ENCODE peak calls at places on chromosomes 11 and 22, in nine cellular contexts. One of them, this sample, is unnamed.
A peak's percentile ranks its signal among the peaks of the same experiment; 100 is the strongest.

GRCh38 chr11:75558939-75559843 is 2.9 kb upstream of the SERPINH1 start:
- DNase-seq in dorsolateral prefrontal cortex: no peak
- DNase-seq in mesendoderm: peak; percentile 94
- DNase-seq in CD8-positive, alpha-beta T cell: no peak
- DNase-seq in bronchial epithelial cell: no peak
- DNase-seq in cardiac muscle cell: peak; percentile 77
- DNase-seq in tibial artery: peak; percentile 56
- DNase-seq in right cardiac atrium: peak; percentile 74
- DNase-seq in CD8-positive, alpha-beta memory T cell: no peak
- DNase-seq in this sample: peak; percentile 78

GRCh38 chr11:44065851-44066731 is at the start of gene ACCS:
- DNase-seq in dorsolateral prefrontal cortex: peak; percentile 88
- DNase-seq in mesendoderm: peak; percentile 95
- DNase-seq in CD8-positive, alpha-beta T cell: peak; percentile 89
- DNase-seq in bronchial epithelial cell: peak; percentile 73
- DNase-seq in cardiac muscle cell: peak; percentile 89
- DNase-seq in tibial artery: peak; percentile 98
- DNase-seq in right cardiac atrium: peak; percentile 99
- DNase-seq in CD8-positive, alpha-beta memory T cell: peak; percentile 84
- DNase-seq in this sample: peak; percentile 97

GRCh38 chr11:103539166-103539565 is 429.9 kb downstream of the DYNC2H1 start:
- DNase-seq in dorsolateral prefrontal cortex: no peak
- DNase-seq in mesendoderm: no peak
- DNase-seq in CD8-positive, alpha-beta T cell: no peak
- DNase-seq in bronchial epithelial cell: no peak
- DNase-seq in cardiac muscle cell: no peak
- DNase-seq in tibial artery: no peak
- DNase-seq in right cardiac atrium: no peak
- DNase-seq in CD8-positive, alpha-beta memory T cell: no peak
- DNase-seq in this sample: no peak

GRCh38 chr11:111395081-111395480 is 16.0 kb upstream of the POU2AF1 start:
- DNase-seq in dorsolateral prefrontal cortex: no peak
- DNase-seq in mesendoderm: peak; percentile 9
- DNase-seq in CD8-positive, alpha-beta T cell: no peak
- DNase-seq in bronchial epithelial cell: no peak
- DNase-seq in cardiac muscle cell: no peak
- DNase-seq in tibial artery: no peak
- DNase-seq in right cardiac atrium: no peak
- DNase-seq in CD8-positive, alpha-beta memory T cell: no peak
- DNase-seq in this sample: no peak

GRCh38 chr11:74570266-74571061 is 21.9 kb upstream of the POLD3 start:
- DNase-seq in dorsolateral prefrontal cortex: peak; percentile 12
- DNase-seq in mesendoderm: peak; percentile 64
- DNase-seq in CD8-positive, alpha-beta T cell: peak; percentile 7
- DNase-seq in bronchial epithelial cell: peak; percentile 65
- DNase-seq in cardiac muscle cell: peak; percentile 62
- DNase-seq in tibial artery: no peak
- DNase-seq in right cardiac atrium: peak; percentile 18
- DNase-seq in CD8-positive, alpha-beta memory T cell: no peak
- DNase-seq in this sample: peak; percentile 22

GRCh38 chr11:393219-394033 is 583 bp upstream of the PKP3 start:
- DNase-seq in dorsolateral prefrontal cortex: no peak
- DNase-seq in mesendoderm: no peak
- DNase-seq in CD8-positive, alpha-beta T cell: no peak
- DNase-seq in bronchial epithelial cell: peak; percentile 85
- DNase-seq in cardiac muscle cell: no peak
- DNase-seq in tibial artery: no peak
- DNase-seq in right cardiac atrium: no peak
- DNase-seq in CD8-positive, alpha-beta memory T cell: no peak
- DNase-seq in this sample: peak; percentile 96

GRCh38 chr22:45671051-45671782 is 417 bp upstream of the ATXN10 start:
- DNase-seq in dorsolateral prefrontal cortex: peak; percentile 30
- DNase-seq in mesendoderm: peak; percentile 41
- DNase-seq in CD8-positive, alpha-beta T cell: no peak
- DNase-seq in bronchial epithelial cell: no peak
- DNase-seq in cardiac muscle cell: peak; percentile 57
- DNase-seq in tibial artery: no peak
- DNase-seq in right cardiac atrium: peak; percentile 23
- DNase-seq in CD8-positive, alpha-beta memory T cell: no peak
- DNase-seq in this sample: no peak

GRCh38 chr11:124481365-124482323 is 36.1 kb upstream of the OR8B8 start:
- DNase-seq in dorsolateral prefrontal cortex: no peak
- DNase-seq in mesendoderm: peak; percentile 83
- DNase-seq in CD8-positive, alpha-beta T cell: no peak
- DNase-seq in bronchial epithelial cell: peak; percentile 47
- DNase-seq in cardiac muscle cell: peak; percentile 7
- DNase-seq in tibial artery: peak; percentile 35
- DNase-seq in right cardiac atrium: peak; percentile 43
- DNase-seq in CD8-positive, alpha-beta memory T cell: no peak
- DNase-seq in this sample: peak; percentile 79

GRCh38 chr11:110763249-110764011 is 51.2 kb upstream of the ARHGAP20 start:
- DNase-seq in dorsolateral prefrontal cortex: no peak
- DNase-seq in mesendoderm: no peak
- DNase-seq in CD8-positive, alpha-beta T cell: no peak
- DNase-seq in bronchial epithelial cell: no peak
- DNase-seq in cardiac muscle cell: no peak
- DNase-seq in tibial artery: no peak
- DNase-seq in right cardiac atrium: no peak
- DNase-seq in CD8-positive, alpha-beta memory T cell: no peak
- DNase-seq in this sample: peak; percentile 70

GRCh38 chr11:122344281-122344680 is 228.3 kb upstream of the BLID start:
- DNase-seq in dorsolateral prefrontal cortex: no peak
- DNase-seq in mesendoderm: no peak
- DNase-seq in CD8-positive, alpha-beta T cell: no peak
- DNase-seq in bronchial epithelial cell: peak; percentile 46
- DNase-seq in cardiac muscle cell: no peak
- DNase-seq in tibial artery: no peak
- DNase-seq in right cardiac atrium: no peak
- DNase-seq in CD8-positive, alpha-beta memory T cell: no peak
- DNase-seq in this sample: peak; percentile 20

GRCh38 chr11:30586251-30587144 is at the start of gene MPPED2:
- DNase-seq in dorsolateral prefrontal cortex: peak; percentile 7
- DNase-seq in mesendoderm: peak; percentile 85
- DNase-seq in CD8-positive, alpha-beta T cell: peak; percentile 17
- DNase-seq in bronchial epithelial cell: no peak
- DNase-seq in cardiac muscle cell: peak; percentile 83
- DNase-seq in tibial artery: peak; percentile 25
- DNase-seq in right cardiac atrium: peak; percentile 50
- DNase-seq in CD8-positive, alpha-beta memory T cell: no peak
- DNase-seq in this sample: no peak

GRCh38 chr11:92225206-92225562 is 566 bp downstream of the FAT3 start:
- DNase-seq in dorsolateral prefrontal cortex: no peak
- DNase-seq in mesendoderm: peak; percentile 54
- DNase-seq in CD8-positive, alpha-beta T cell: no peak
- DNase-seq in bronchial epithelial cell: no peak
- DNase-seq in cardiac muscle cell: peak; percentile 51
- DNase-seq in tibial artery: no peak
- DNase-seq in right cardiac atrium: peak; percentile 13
- DNase-seq in CD8-positive, alpha-beta memory T cell: no peak
- DNase-seq in this sample: no peak

GRCh38 chr11:92226331-92227232 is 2.0 kb downstream of the FAT3 start:
- DNase-seq in dorsolateral prefrontal cortex: peak; percentile 9
- DNase-seq in mesendoderm: peak; percentile 95
- DNase-seq in CD8-positive, alpha-beta T cell: no peak
- DNase-seq in bronchial epithelial cell: no peak
- DNase-seq in cardiac muscle cell: peak; percentile 62
- DNase-seq in tibial artery: no peak
- DNase-seq in right cardiac atrium: peak; percentile 18
- DNase-seq in CD8-positive, alpha-beta memory T cell: no peak
- DNase-seq in this sample: no peak

GRCh38 chr11:92227954-92228935 is 3.6 kb downstream of the FAT3 start:
- DNase-seq in dorsolateral prefrontal cortex: no peak
- DNase-seq in mesendoderm: no peak
- DNase-seq in CD8-positive, alpha-beta T cell: no peak
- DNase-seq in bronchial epithelial cell: no peak
- DNase-seq in cardiac muscle cell: no peak
- DNase-seq in tibial artery: peak; percentile 32
- DNase-seq in right cardiac atrium: no peak
- DNase-seq in CD8-positive, alpha-beta memory T cell: no peak
- DNase-seq in this sample: no peak

GRCh38 chr11:92225563-92226308 is 1.1 kb downstream of the FAT3 start:
- DNase-seq in dorsolateral prefrontal cortex: no peak
- DNase-seq in mesendoderm: peak; percentile 91
- DNase-seq in CD8-positive, alpha-beta T cell: no peak
- DNase-seq in bronchial epithelial cell: no peak
- DNase-seq in cardiac muscle cell: peak; percentile 50
- DNase-seq in tibial artery: peak; percentile 36
- DNase-seq in right cardiac atrium: no peak
- DNase-seq in CD8-positive, alpha-beta memory T cell: no peak
- DNase-seq in this sample: no peak

DNA sequence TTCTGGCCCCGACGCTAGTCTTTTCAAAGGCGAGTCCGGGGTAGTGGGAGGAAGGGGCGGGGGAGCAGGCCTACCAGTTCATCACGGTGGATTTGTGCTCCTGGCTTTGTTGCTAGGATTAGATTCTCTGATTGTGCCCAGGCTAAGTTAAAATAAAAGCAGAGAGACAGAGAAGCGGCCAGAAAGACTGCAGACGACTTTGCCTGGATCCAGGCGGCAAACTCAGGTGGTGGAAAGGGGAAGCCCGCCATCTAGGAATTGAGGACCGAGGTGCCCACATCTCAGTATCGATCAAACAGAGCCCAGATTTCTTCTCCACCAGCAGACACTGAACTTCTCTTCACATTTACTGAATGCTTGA is 2.6 kb downstream of the FAT3 start:
- DNase-seq in dorsolateral prefrontal cortex: no peak
- DNase-seq in mesendoderm: peak; percentile 76
- DNase-seq in CD8-positive, alpha-beta T cell: no peak
- DNase-seq in bronchial epithelial cell: no peak
- DNase-seq in cardiac muscle cell: no peak
- DNase-seq in tibial artery: no peak
- DNase-seq in right cardiac atrium: no peak
- DNase-seq in CD8-positive, alpha-beta memory T cell: no peak
- DNase-seq in this sample: no peak
- H3K4me3 ChIP-seq in dorsolateral prefrontal cortex: peak overlapping the region; percentile 65
- H3K4me3 ChIP-seq in mesendoderm: peak overlapping the region; percentile 3
- H3K4me3 ChIP-seq in CD8-positive, alpha-beta T cell: no peak overlapping the region
- H3K4me3 ChIP-seq in bronchial epithelial cell: no peak overlapping the region
- H3K4me3 ChIP-seq in cardiac muscle cell: peak overlapping the region; percentile 56
- H3K4me3 ChIP-seq in tibial artery: peak overlapping the region; percentile 73
- H3K4me3 ChIP-seq in right cardiac atrium: peak overlapping the region; percentile 37
- H3K4me3 ChIP-seq in CD8-positive, alpha-beta memory T cell: no peak overlapping the region
- H3K4me3 ChIP-seq in this sample: no peak overlapping the region

DNA sequence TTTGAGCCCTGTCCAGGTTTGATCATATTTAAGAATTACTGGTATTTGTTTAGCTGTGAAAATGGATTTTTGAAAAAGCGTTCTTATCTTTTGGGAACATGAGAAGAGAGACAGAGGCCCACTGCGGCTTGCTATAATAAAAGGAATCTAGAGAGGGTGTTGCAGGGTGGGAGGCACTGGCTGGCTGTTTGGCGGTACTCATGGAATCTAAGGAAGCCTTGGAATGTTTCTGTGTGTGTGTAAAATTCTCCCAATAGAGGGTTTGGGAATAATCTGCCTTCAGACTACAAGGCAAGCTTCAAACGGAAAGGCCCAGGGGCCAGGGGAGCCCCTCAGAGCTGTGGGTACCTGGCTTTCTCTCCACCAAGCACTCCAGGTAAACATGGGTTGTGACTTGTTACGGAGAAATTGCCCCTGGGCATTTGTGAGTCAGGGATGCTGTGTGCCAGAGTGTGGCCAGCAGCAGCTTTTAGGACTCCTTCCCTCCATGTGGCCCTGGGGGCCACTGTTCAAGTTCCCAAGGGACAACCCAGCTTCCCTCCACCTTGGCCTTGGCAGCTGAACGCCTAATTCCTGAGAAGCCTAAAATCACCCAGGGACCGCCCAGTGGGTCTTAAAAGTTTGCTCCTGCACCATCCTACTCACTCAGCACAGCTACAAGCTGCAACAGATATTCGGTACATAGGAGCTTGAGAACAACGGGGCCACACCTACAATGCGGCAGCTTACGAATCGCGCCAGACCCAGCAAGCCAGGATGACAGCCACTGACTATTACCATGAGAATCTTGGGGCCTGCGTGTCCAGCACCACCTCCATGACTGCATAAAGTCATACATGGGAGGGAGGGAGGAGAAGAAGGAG is 14.1 kb upstream of the SYT8 start:
- DNase-seq in dorsolateral prefrontal cortex: no peak
- DNase-seq in mesendoderm: no peak
- DNase-seq in CD8-positive, alpha-beta T cell: no peak
- DNase-seq in bronchial epithelial cell: peak; percentile 96
- DNase-seq in cardiac muscle cell: no peak
- DNase-seq in tibial artery: no peak
- DNase-seq in right cardiac atrium: no peak
- DNase-seq in CD8-positive, alpha-beta memory T cell: no peak
- DNase-seq in this sample: no peak
- H3K27me3 ChIP-seq in dorsolateral prefrontal cortex: no peaks in the 10 kb centered on the region
- H3K27me3 ChIP-seq in mesendoderm: no peaks in the 10 kb centered on the region
- H3K27me3 ChIP-seq in CD8-positive, alpha-beta T cell: no peaks in the 10 kb centered on the region
- H3K27me3 ChIP-seq in bronchial epithelial cell: no peaks in the 10 kb centered on the region
- H3K27me3 ChIP-seq in cardiac muscle cell: no peaks in the 10 kb centered on the region
- H3K27me3 ChIP-seq in tibial artery: no peaks in the 10 kb centered on the region
- H3K27me3 ChIP-seq in right cardiac atrium: no peaks in the 10 kb centered on the region
- H3K27me3 ChIP-seq in CD8-positive, alpha-beta memory T cell: no peaks in the 10 kb centered on the region
- H3K27me3 ChIP-seq in this sample: no peaks in the 10 kb centered on the region

DNA sequence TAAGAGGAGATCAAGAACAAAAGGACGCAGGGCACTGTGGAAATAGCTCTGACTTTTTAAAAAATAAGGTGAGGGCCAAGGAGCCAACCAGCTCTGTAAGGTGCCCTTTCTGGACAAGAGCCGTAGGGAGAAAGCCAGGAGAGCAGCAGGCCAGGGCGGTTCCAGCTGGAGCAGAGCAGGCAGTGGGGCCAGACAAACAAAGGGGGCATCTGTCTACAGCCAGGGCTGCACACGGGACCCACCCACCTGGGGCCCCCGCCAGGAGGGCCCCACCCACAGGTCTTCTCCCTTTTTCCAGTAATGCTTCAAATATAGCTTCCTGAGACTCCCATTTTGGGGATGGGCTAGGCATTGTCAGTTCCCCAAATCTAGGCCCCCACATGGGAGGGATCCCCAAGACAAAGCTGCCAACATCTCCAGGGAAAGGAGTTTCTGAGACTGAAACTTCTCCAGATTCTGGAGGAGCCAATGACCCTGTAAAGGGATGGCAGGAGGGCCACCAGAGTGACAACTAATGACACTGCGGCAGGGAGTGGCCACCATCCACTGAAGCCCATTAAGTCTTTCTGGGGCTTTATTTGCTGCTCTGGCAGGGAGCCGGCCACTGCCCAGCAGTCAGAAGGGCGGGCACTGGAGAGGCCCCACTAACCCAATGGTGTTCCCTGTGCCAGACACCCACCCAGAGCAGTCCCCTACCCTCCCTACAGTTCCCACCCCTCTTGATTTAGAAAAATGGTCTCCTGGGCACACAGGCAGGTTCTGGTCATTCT is 1.9 kb downstream of the ZFTA start:
- DNase-seq in dorsolateral prefrontal cortex: peak; percentile 31
- DNase-seq in mesendoderm: no peak
- DNase-seq in CD8-positive, alpha-beta T cell: no peak
- DNase-seq in bronchial epithelial cell: no peak
- DNase-seq in cardiac muscle cell: no peak
- DNase-seq in tibial artery: no peak
- DNase-seq in right cardiac atrium: peak; percentile 35
- DNase-seq in CD8-positive, alpha-beta memory T cell: no peak
- DNase-seq in this sample: no peak
- H3K4me3 ChIP-seq in dorsolateral prefrontal cortex: peak overlapping the region; percentile 78
- H3K4me3 ChIP-seq in mesendoderm: peak overlapping the region; percentile 17
- H3K4me3 ChIP-seq in CD8-positive, alpha-beta T cell: peak overlapping the region; percentile 69
- H3K4me3 ChIP-seq in bronchial epithelial cell: no peak overlapping the region
- H3K4me3 ChIP-seq in cardiac muscle cell: peak overlapping the region; percentile 85
- H3K4me3 ChIP-seq in tibial artery: peak overlapping the region; percentile 94
- H3K4me3 ChIP-seq in right cardiac atrium: no peak overlapping the region
- H3K4me3 ChIP-seq in CD8-positive, alpha-beta memory T cell: no peak overlapping the region
- H3K4me3 ChIP-seq in this sample: peak overlapping the region; percentile 61

GRCh38 chr11:27553186-27553585 is 46.6 kb upstream of the LIN7C start:
- DNase-seq in dorsolateral prefrontal cortex: no peak
- DNase-seq in mesendoderm: no peak
- DNase-seq in CD8-positive, alpha-beta T cell: no peak
- DNase-seq in bronchial epithelial cell: peak; percentile 59
- DNase-seq in cardiac muscle cell: no peak
- DNase-seq in tibial artery: no peak
- DNase-seq in right cardiac atrium: no peak
- DNase-seq in CD8-positive, alpha-beta memory T cell: no peak
- DNase-seq in this sample: peak; percentile 3
- H3K27me3 ChIP-seq in dorsolateral prefrontal cortex: no peaks in the 10 kb centered on the region
- H3K27me3 ChIP-seq in mesendoderm: no peaks in the 10 kb centered on the region
- H3K27me3 ChIP-seq in CD8-positive, alpha-beta T cell: no peaks in the 10 kb centered on the region
- H3K27me3 ChIP-seq in bronchial epithelial cell: no peaks in the 10 kb centered on the region
- H3K27me3 ChIP-seq in cardiac muscle cell: no peaks in the 10 kb centered on the region
- H3K27me3 ChIP-seq in tibial artery: no peaks in the 10 kb centered on the region
- H3K27me3 ChIP-seq in right cardiac atrium: no peaks in the 10 kb centered on the region
- H3K27me3 ChIP-seq in CD8-positive, alpha-beta memory T cell: no peaks in the 10 kb centered on the region
- H3K27me3 ChIP-seq in this sample: no peaks in the 10 kb centered on the region